ENCODE peak calls at places on chromosomes 5 and 9, in eight cellular contexts. A is PC-9; W is AG10803; D is putamen; U is iris pigment epithelial cell; J is stimulated activated CD4-positive, alpha-beta T cell treated with anti-CD3 and anti-CD28 coated beads, Interleukin-2, amount 100 ng/mL, for 48 hours; Q is HTR-8/SVneo; G is H7. S is an unnamed sample.

GRCh38 chr9:89991204-89991790 is 386.5 kb downstream of the GADD45G start:
- DNase-seq in A (no peak), W (no peak), D (no peak), U (no peak), J (no peak), Q (no peak), G (no peak), S (no peak)

GRCh38 chr9:133666845-133667244 is 30.7 kb downstream of the DBH start:
- DNase-seq in A (no peak), W (no peak), D (no peak), U (no peak), J (no peak), Q (no peak), G (no peak), S (no peak)

GRCh38 chr5:36777105-36777757 is 99.3 kb upstream of the NIPBL start:
- DNase-seq in A (peak; percentile 10), W (peak; percentile 6), D (peak; percentile 2), U (peak; percentile 47), J (no peak), Q (peak; percentile 47), G (peak; percentile 63), S (peak; percentile 22)

GRCh38 chr5:106093149-106093548 is 1577.6 kb downstream of the EFNA5 start:
- DNase-seq in A (no peak), W (no peak), D (no peak), U (no peak), J (no peak), Q (no peak), G (no peak), S (no peak)

GRCh38 chr9:34611251-34611810 is 566 bp downstream of the RPP25L start:
- DNase-seq in A (no peak), W (no peak), D (no peak), U (no peak), J (no peak), Q (no peak), G (peak; percentile 62), S (no peak)

GRCh38 chr5:139524932-139525585 is 36.1 kb upstream of the UBE2D2 start:
- DNase-seq in A (no peak), W (no peak), D (no peak), U (no peak), J (no peak), Q (no peak), G (peak; percentile 27), S (no peak)

GRCh38 chr9:120392711-120393110 is 187.3 kb downstream of the CDK5RAP2 start:
- DNase-seq in A (no peak), W (no peak), D (no peak), U (no peak), J (no peak), Q (no peak), G (no peak), S (no peak)

GRCh38 chr5:26572486-26572885 is 465.9 kb downstream of the CDH9 start:
- DNase-seq in A (no peak), W (no peak), D (no peak), U (no peak), J (no peak), Q (no peak), G (no peak), S (no peak)

GRCh38 chr5:126488362-126489065 is 65.3 kb downstream of the GRAMD2B start:
- DNase-seq in A (no peak), W (no peak), D (no peak), U (no peak), J (no peak), Q (no peak), G (no peak), S (no peak)

GRCh38 chr5:134525687-134526482 is 415 bp downstream of the JADE2 start:
- DNase-seq in A (peak; percentile 47), W (peak; percentile 81), D (peak; percentile 82), U (peak; percentile 92), J (peak; percentile 42), Q (peak; percentile 53), G (peak; percentile 89), S (peak; percentile 71)

GRCh38 chr5:101915559-101915958 is 380.5 kb downstream of the SLCO4C1 start:
- DNase-seq in A (peak; percentile 1), W (no peak), D (no peak), U (peak; percentile 37), J (no peak), Q (no peak), G (no peak), S (no peak)

GRCh38 chr9:21741151-21741550 is 61.3 kb upstream of the MTAP start:
- DNase-seq in A (no peak), W (peak; percentile 50), D (no peak), U (no peak), J (no peak), Q (no peak), G (no peak), S (no peak)

GRCh38 chr5:68339921-68340321 is 124.4 kb downstream of the PIK3R1 start:
- DNase-seq in A (no peak), W (peak; percentile 64), D (no peak), U (peak; percentile 67), J (no peak), Q (no peak), G (no peak), S (no peak)

GRCh38 chr5:172509405-172509781 is 55.1 kb upstream of the SH3PXD2B start:
- DNase-seq in A (no peak), W (no peak), D (peak; percentile 35), U (no peak), J (no peak), Q (no peak), G (no peak), S (no peak)

GRCh38 chr5:92518318-92518913 is 1062.6 kb downstream of the NR2F1-AS1 start:
- DNase-seq in A (no peak), W (peak; percentile 38), D (no peak), U (peak; percentile 67), J (no peak), Q (peak; percentile 27), G (peak; percentile 49), S (peak; percentile 32)

GRCh38 chr5:36237756-36238155 is 4.0 kb downstream of the NADK2 start:
- DNase-seq in A (no peak), W (no peak), D (no peak), U (no peak), J (no peak), Q (no peak), G (no peak), S (no peak)

GRCh38 chr9:81627481-81627880 is 61.9 kb downstream of the TLE1 start:
- DNase-seq in A (no peak), W (no peak), D (no peak), U (no peak), J (no peak), Q (no peak), G (no peak), S (no peak)

GRCh38 chr9:69001921-69002320 is 12.0 kb downstream of the PRKACG start:
- DNase-seq in A (no peak), W (no peak), D (no peak), U (no peak), J (no peak), Q (no peak), G (no peak), S (no peak)

GRCh38 chr5:140633081-140633471 is at the start of gene CD14:
- DNase-seq in A (peak; percentile 62), W (peak; percentile 39), D (peak; percentile 34), U (peak; percentile 33), J (peak; percentile 5), Q (peak; percentile 79), G (peak; percentile 45), S (peak; percentile 66)

GRCh38 chr5:88675159-88675757 is 207.7 kb downstream of the MEF2C start:
- DNase-seq in A (no peak), W (no peak), D (peak; percentile 75), U (no peak), J (no peak), Q (no peak), G (no peak), S (no peak)

GRCh38 chr9:19748278-19749126 is 40.3 kb downstream of the SLC24A2 start:
- DNase-seq in A (no peak), W (no peak), D (no peak), U (peak; percentile 11), J (no peak), Q (no peak), G (no peak), S (no peak)

GRCh38 chr9:131590907-131591844 is 45.9 kb downstream of the PRRT1B start:
- DNase-seq in A (peak; percentile 83), W (peak; percentile 74), D (no peak), U (peak; percentile 74), J (peak; percentile 75), Q (peak; percentile 88), G (peak; percentile 95), S (peak; percentile 76)